ENCODE peak calls at places on chromosomes 7 and 10, in five cellular contexts. J, Z, S, I and Q are unnamed samples.

GRCh38 chr7:69837387-69838068 is 239.3 kb downstream of the AUTS2 start:
- DNase-seq in J (peak), Z (no peak), S (peak), I (no peak), Q (peak)

GRCh38 chr7:1664711-1665591 is 5.1 kb upstream of the ELFN1 start:
- DNase-seq in J (peak), Z (peak), S (peak), I (no peak), Q (peak)

GRCh38 chr10:4174197-4174596 is 389.2 kb upstream of the KLF6 start:
- DNase-seq in J (no peak), Z (no peak), S (peak), I (no peak), Q (peak)

GRCh38 chr7:133060016-133060415 is 21.9 kb downstream of the CHCHD3 start:
- DNase-seq in J (no peak), Z (no peak), S (no peak), I (no peak), Q (no peak)

GRCh38 chr10:95048206-95048605 is 21.1 kb downstream of the CYP2C8 start:
- DNase-seq in J (no peak), Z (no peak), S (no peak), I (no peak), Q (no peak)

GRCh38 chr7:116524609-116525297 is at the start of gene CAV1:
- DNase-seq in J (no peak), Z (peak), S (peak), I (peak), Q (peak)

GRCh38 chr7:157405914-157406810 is 69.4 kb downstream of the DNAJB6 start:
- DNase-seq in J (no peak), Z (no peak), S (no peak), I (no peak), Q (no peak)

GRCh38 chr7:87152897-87153641 is 816 bp downstream of the DMTF1 start:
- DNase-seq in J (no peak), Z (peak), S (no peak), I (peak), Q (no peak)

GRCh38 chr10:48215148-48215982 is 59.1 kb downstream of the FRMPD2 start:
- DNase-seq in J (peak), Z (peak), S (peak), I (peak), Q (peak)

DNA sequence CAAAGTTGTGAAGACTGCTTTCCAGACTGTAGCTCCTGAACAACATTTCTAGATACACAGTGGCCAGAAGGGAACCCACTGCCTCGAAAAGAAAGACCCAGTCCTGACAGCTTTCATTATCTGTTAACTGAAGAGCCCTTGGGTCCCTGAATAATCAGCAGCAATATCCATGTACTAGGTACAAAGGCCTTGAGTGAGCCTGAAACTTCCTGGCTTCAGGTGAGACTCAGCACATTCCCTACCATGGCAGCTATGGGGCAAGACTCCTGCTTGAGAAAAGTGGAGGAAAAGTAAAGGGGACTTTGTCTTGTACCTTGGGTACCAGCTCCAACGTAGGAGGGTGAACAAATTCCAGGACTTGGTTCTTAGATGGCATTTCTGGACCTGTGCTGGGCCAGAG is 92.8 kb downstream of the SIRT1 start:
- DNase-seq in J (no peak), Z (no peak), S (no peak), I (no peak), Q (no peak)
- H2BK12ac ChIP-seq in J (no peak), Z (no peak), S (no peak), I (no peak), Q (peak)

DNA sequence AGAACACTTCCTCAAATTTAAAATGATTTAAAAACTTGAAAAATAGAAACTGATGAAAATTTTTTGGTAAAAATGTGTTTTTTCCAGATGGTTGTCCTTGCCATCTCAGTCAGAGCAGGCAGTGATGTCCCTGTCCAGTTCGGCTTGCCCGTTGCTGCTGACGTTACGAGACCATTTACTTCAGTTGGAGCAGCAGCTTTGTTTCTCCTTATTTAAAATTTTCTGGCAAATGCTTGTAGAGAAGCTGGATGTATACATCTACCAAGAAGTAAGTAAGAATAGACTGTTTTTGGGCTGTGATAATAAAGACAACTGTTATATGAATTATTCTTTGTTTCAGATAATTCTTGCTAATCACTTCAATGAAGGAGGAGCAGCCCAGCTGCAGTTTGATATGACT is 16.1 kb downstream of the EFCAB10 start:
- DNase-seq in J (no peak), Z (no peak), S (no peak), I (no peak), Q (no peak)
- H2BK12ac ChIP-seq in J (no peak), Z (no peak), S (no peak), I (no peak), Q (no peak)

GRCh38 chr10:49538381-49539319 is at the start of gene ERCC6:
- DNase-seq in J (peak), Z (peak), S (peak), I (peak), Q (peak)

GRCh38 chr10:49532461-49532860 is 6.5 kb downstream of the ERCC6 start:
- DNase-seq in J (no peak), Z (no peak), S (no peak), I (no peak), Q (no peak)

GRCh38 chr10:49539320-49539885 is 482 bp upstream of the ERCC6 start:
- DNase-seq in J (peak), Z (no peak), S (peak), I (peak), Q (peak)

GRCh38 chr10:49528977-49529506 is 9.9 kb downstream of the ERCC6 start:
- DNase-seq in J (no peak), Z (no peak), S (no peak), I (no peak), Q (no peak)

GRCh38 chr10:49534670-49535381 is 4.1 kb downstream of the ERCC6 start:
- DNase-seq in J (no peak), Z (peak), S (no peak), I (no peak), Q (no peak)
- H2BK12ac ChIP-seq in J (no peak), Z (no peak), S (no peak), I (no peak), Q (no peak)

GRCh38 chr7:31922883-31923282 is 147.3 kb downstream of the PDE1C start:
- DNase-seq in J (no peak), Z (no peak), S (no peak), I (no peak), Q (no peak)

GRCh38 chr7:31919678-31920369 is 150.4 kb downstream of the PDE1C start:
- DNase-seq in J (no peak), Z (no peak), S (no peak), I (no peak), Q (no peak)

GRCh38 chr7:31921047-31921446 is 149.2 kb downstream of the PDE1C start:
- DNase-seq in J (no peak), Z (no peak), S (no peak), I (no peak), Q (no peak)

GRCh38 chr7:31918706-31919393 is 151.4 kb downstream of the PDE1C start:
- DNase-seq in J (no peak), Z (no peak), S (no peak), I (no peak), Q (no peak)

GRCh38 chr7:31917256-31917655 is 153.0 kb downstream of the PDE1C start:
- DNase-seq in J (no peak), Z (no peak), S (no peak), I (no peak), Q (no peak)
- H2BK12ac ChIP-seq in J (no peak), Z (no peak), S (no peak), I (no peak), Q (no peak)

GRCh38 chr7:111511845-111512244 is 50.4 kb downstream of the IMMP2L start:
- DNase-seq in J (no peak), Z (no peak), S (no peak), I (no peak), Q (no peak)
- H2BK12ac ChIP-seq in J (no peak), Z (no peak), S (no peak), I (no peak), Q (no peak)

DNA sequence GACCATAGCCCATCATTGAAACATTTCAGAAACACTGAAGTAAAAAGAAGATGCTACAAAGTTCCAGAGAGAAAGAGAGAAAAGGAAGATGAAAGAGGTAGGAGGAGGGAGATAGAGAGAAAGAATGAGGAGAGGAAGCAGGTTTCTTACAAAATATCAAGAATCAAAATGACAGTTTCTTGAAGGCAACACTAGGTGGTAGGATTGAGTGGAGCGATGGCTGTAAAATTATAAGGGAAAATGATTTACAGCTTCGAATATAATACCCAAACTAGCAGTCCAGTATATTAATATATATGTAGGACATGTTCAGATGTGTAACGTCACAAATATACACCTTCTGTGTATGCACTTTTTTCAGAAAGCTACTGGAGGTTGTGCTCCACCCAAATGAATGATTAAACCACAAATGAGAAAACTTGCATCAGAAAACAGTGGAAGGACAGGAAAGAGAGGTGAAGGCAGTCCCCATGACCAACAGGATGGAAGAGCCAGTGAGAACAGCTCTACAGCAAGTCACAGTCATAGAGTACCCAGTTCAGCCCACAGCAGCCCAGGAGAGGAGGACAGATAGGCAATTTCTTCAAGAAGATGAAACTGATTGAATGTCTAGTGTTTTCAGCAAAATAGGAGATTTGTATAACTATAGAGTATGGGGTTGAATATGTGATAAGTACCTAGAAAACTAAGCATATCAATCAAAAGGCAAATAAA is 151.5 kb upstream of the TARP start:
- DNase-seq in J (no peak), Z (no peak), S (no peak), I (no peak), Q (no peak)
- H2BK12ac ChIP-seq in J (no peak), Z (no peak), S (no peak), I (no peak), Q (no peak)

DNA sequence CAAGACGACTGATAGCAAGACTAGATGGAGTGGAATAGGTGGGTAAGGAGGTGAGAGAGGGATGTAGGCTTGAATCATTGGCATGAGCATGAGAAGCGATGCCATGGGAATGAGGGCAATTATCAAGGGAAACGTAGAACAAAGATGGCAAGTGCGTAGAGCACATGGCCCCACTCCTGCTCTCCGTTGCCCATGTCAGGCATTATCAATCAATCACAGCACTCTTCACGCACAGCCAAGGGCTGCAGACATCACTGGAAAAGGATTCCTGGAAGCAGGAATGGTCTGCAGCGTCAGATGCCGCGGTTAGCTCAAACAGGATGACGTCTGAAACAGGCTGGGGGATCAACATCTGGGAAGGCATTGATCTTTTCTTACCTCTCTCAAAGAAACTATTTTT is 25.6 kb upstream of the GALNTL5 start:
- DNase-seq in J (no peak), Z (no peak), S (no peak), I (no peak), Q (no peak)
- H2BK12ac ChIP-seq in J (peak), Z (no peak), S (no peak), I (no peak), Q (peak)

DNA sequence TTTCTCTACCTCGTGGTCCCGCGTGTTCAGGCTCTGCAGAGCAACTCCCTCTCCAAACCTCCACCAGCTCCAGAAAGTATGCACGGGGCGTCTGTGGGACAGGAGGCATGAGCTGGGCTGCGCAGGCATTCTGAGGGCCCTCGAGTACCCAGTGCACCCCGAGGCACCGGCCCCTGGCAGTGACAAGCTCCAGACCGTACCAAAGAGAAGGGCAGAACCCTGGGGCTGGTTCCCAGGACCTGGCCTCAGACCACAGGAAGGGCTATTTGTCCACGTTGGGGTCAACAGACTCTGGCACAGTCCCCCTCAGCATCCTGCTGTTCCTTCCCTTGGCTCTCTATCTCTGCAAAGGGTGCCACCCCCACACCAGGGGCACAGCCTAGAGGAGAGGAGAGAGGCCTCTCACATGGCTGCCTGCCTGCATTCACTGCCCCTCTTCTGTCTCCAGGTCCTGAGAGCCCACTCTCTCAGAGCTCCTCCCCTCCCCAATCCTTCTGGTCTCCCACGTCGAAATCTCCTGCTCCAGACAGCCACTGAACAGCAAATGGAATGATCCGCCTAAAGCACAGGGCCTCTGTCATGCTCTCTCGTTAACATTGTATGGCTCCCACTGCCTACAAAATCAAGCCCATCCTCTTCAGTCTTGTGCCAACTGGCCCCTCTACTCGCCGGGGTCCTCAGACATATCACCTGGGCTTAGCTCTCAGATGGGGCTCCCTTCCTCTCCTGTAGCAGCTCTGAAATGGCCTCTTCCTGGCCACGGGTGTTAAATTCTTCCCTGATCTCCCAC is 96.3 kb downstream of the OAT start:
- DNase-seq in J (no peak), Z (no peak), S (peak), I (no peak), Q (no peak)
- H2BK12ac ChIP-seq in J (no peak), Z (no peak), S (no peak), I (no peak), Q (no peak)

GRCh38 chr7:155709453-155709852 is 65.0 kb downstream of the RBM33 start:
- DNase-seq in J (no peak), Z (no peak), S (no peak), I (no peak), Q (no peak)
- H2BK12ac ChIP-seq in J (no peak), Z (no peak), S (no peak), I (no peak), Q (no peak)